ENCODE peak calls at places on chromosomes 16 and 17, in seven cellular contexts. G is mesendoderm, U is IMR-90, V is H9, E is H1, R is neuronal stem cell, P is trophoblast cell. B is an unnamed sample. For H3K4me1, the result is how much of the 10 kb centered on the place peaks cover.

GRCh38 chr16:2773188-2773968 is 3.7 kb downstream of the ELOB start:
- DNase-seq in G (peak), U (peak), V (peak), E (no peak), R (no peak), P (no peak), B (no peak)

GRCh38 chr16:1917056-1917664 is 1.1 kb downstream of the HS3ST6 start:
- DNase-seq in G (no peak), U (no peak), V (no peak), E (no peak), R (no peak), P (no peak), B (no peak)

GRCh38 chr16:588639-588888 is 1.3 kb upstream of the RAB40C start:
- DNase-seq in G (peak), U (peak), V (no peak), E (no peak), R (no peak), P (peak), B (peak)

GRCh38 chr16:84247844-84248243 is 8.0 kb upstream of the KCNG4 start:
- DNase-seq in G (no peak), U (peak), V (no peak), E (no peak), R (no peak), P (peak), B (no peak)

GRCh38 chr16:67395458-67396158 is 2.3 kb upstream of the TPPP3 start:
- DNase-seq in G (no peak), U (peak), V (no peak), E (no peak), R (no peak), P (no peak), B (peak)

GRCh38 chr16:3838600-3839401 is 41.7 kb downstream of the CREBBP start:
- DNase-seq in G (no peak), U (peak), V (no peak), E (no peak), R (no peak), P (no peak), B (no peak)

GRCh38 chr16:22670551-22670970 is 143.4 kb upstream of the HS3ST2 start:
- DNase-seq in G (peak), U (no peak), V (peak), E (peak), R (peak), P (no peak), B (no peak)

GRCh38 chr16:53822936-53823529 is 119.1 kb downstream of the FTO start:
- DNase-seq in G (no peak), U (no peak), V (no peak), E (no peak), R (no peak), P (peak), B (no peak)

GRCh38 chr17:37182786-37183185 is 193.0 kb upstream of the C17orf78 start:
- DNase-seq in G (peak), U (peak), V (no peak), E (no peak), R (no peak), P (no peak), B (peak)

GRCh38 chr16:57736419-57737281 is 1.1 kb downstream of the KATNB1 start:
- DNase-seq in G (peak), U (peak), V (peak), E (no peak), R (no peak), P (peak), B (peak)

GRCh38 chr17:79084291-79085153 is 9.9 kb downstream of the ENGASE start:
- DNase-seq in G (no peak), U (no peak), V (no peak), E (no peak), R (no peak), P (no peak), B (no peak)

GRCh38 chr17:45150911-45151809 is 2.9 kb downstream of the HEXIM1 start:
- DNase-seq in G (no peak), U (no peak), V (no peak), E (no peak), R (no peak), P (no peak), B (peak)

GRCh38 chr16:85570213-85570734 is 42.8 kb upstream of the GSE1 start:
- DNase-seq in G (no peak), U (no peak), V (no peak), E (no peak), R (no peak), P (peak), B (no peak)

GRCh38 chr16:49409121-49409520 is 35.5 kb downstream of the C16orf78 start:
- DNase-seq in G (no peak), U (no peak), V (peak), E (no peak), R (no peak), P (no peak), B (no peak)

GRCh38 chr17:80045703-80046102 is 9.3 kb downstream of the CCDC40 start:
- DNase-seq in G (no peak), U (no peak), V (no peak), E (no peak), R (no peak), P (no peak), B (no peak)

GRCh38 chr16:86961133-86961720 is 356.0 kb downstream of the C16orf95 start:
- DNase-seq in G (no peak), U (peak), V (no peak), E (no peak), R (no peak), P (no peak), B (no peak)

GRCh38 chr17:78920528-78920927 is 4.7 kb downstream of the TIMP2 start:
- DNase-seq in G (no peak), U (no peak), V (no peak), E (no peak), R (no peak), P (no peak), B (no peak)

GRCh38 chr17:27657620-27658019 is 26.6 kb downstream of the LGALS9 start:
- DNase-seq in G (peak), U (peak), V (no peak), E (no peak), R (no peak), P (peak), B (peak)

GRCh38 chr17:77098884-77099545 is 41.8 kb upstream of the SEC14L1 start:
- DNase-seq in G (no peak), U (peak), V (no peak), E (no peak), R (no peak), P (peak), B (peak)

GRCh38 chr16:2784536-2785100 is 2.7 kb downstream of the PRSS33 start:
- DNase-seq in G (no peak), U (no peak), V (peak), E (no peak), R (no peak), P (no peak), B (no peak)

GRCh38 chr17:28579526-28579925 is 2.8 kb upstream of the ALDOC start:
- DNase-seq in G (no peak), U (no peak), V (no peak), E (no peak), R (no peak), P (no peak), B (no peak)

GRCh38 chr16:75102595-75102994 is 14.0 kb downstream of the LDHD start:
- DNase-seq in G (no peak), U (no peak), V (peak), E (no peak), R (no peak), P (no peak), B (no peak)
- H3K4me1 ChIP-seq in G (under half), U (under half), V (under half), E (under half), R (under half), P (under half), B (under half)

GRCh38 chr16:88575251-88575650 is 5.0 kb downstream of the ZC3H18 start:
- DNase-seq in G (no peak), U (no peak), V (no peak), E (no peak), R (no peak), P (no peak), B (no peak)
- H2BK5ac ChIP-seq in G (no peak), U (no peak), V (no peak), E (no peak), R (no peak), P (no peak), B (no peak)

GRCh38 chr16:21338537-21339268 is 60.6 kb upstream of the CRYM start:
- DNase-seq in G (no peak), U (no peak), V (no peak), E (no peak), R (no peak), P (no peak), B (no peak)
- H3K4ac ChIP-seq in G (no peak), U (no peak), V (no peak), E (no peak), R (no peak), P (no peak), B (no peak)

GRCh38 chr16:11992594-11993524 is 16.3 kb downstream of the SNX29 start:
- DNase-seq in G (no peak), U (no peak), V (no peak), E (no peak), R (no peak), P (peak), B (no peak)

GRCh38 chr16:11988258-11988978 is 11.9 kb downstream of the SNX29 start:
- DNase-seq in G (no peak), U (no peak), V (no peak), E (no peak), R (no peak), P (no peak), B (no peak)

GRCh38 chr16:11992008-11992584 is 15.6 kb downstream of the SNX29 start:
- DNase-seq in G (no peak), U (no peak), V (no peak), E (no peak), R (no peak), P (no peak), B (no peak)

GRCh38 chr16:11989238-11990160 is 13.0 kb downstream of the SNX29 start:
- DNase-seq in G (no peak), U (no peak), V (no peak), E (no peak), R (no peak), P (no peak), B (no peak)

DNA sequence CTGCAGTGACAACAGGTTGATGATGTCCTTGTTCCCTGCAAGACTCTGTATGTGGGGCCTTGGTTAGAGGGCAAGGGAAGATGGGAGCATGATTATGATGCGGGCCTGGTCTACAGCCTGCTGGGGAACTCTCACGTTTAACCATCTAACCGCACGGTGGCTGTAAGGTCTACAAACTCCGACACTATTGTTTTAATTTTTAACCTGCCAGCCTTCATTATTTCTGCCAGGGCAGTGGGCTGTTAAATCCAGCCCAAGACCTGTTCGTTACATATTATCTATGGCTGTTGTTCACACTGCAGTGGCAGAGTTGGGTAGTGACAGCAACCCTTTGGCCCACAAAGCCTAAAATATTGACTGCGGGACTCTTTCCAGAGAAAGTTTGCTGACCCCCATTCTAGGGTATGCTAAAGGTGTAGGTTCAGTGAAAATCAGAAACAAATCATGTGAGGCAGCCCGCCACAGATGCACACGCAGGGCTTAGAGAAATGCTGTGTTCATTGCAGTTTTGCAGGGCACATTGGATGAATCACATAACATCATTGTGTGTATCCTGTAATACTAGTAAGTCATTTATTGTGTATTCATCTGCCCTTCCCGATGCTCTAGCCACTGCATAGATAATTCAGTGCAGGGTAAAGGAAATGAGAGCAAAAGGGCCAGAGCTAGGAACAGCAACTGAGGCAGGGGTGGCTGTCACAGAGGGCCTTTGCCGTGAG is 14.3 kb downstream of the SNX29 start:
- DNase-seq in G (no peak), U (no peak), V (no peak), E (no peak), R (no peak), P (no peak), B (no peak)
- H3K4me1 ChIP-seq in G (under half), U (under half), V (under half), E (under half), R (under half), P (under half), B (under half)

GRCh38 chr17:65332375-65332774 is 195.2 kb downstream of the RGS9 start:
- DNase-seq in G (peak), U (peak), V (no peak), E (no peak), R (no peak), P (peak), B (peak)
- H2BK5ac ChIP-seq in G (no peak), U (no peak), V (no peak), E (no peak), R (no peak), P (no peak), B (no peak)

GRCh38 chr17:6700948-6701307 is 12.2 kb downstream of the SLC13A5 start:
- DNase-seq in G (no peak), U (no peak), V (no peak), E (no peak), R (no peak), P (no peak), B (no peak)
- H3K4ac ChIP-seq in G (no peak), U (no peak), V (no peak), E (no peak), R (no peak), P (no peak), B (no peak)

B was measured in mesenchymal stem cell.